ENCODE peak calls at places on chromosome 12, in five cellular contexts. B is neural crest cell, T is glutamatergic neuron, U is nephron progenitor cell, N is cardiac fibroblast. W is an unnamed sample.
A peak's percentile ranks its signal among the peaks of the same experiment; 100 is the strongest.

GRCh38 chr12:96136720-96137378 is 57.3 kb upstream of the ELK3 start:
- DNase-seq in B (no peak), T (no peak), U (no peak), N (peak; percentile 27), W (no peak)

GRCh38 chr12:16021666-16022065 is 110.5 kb downstream of the DERA start:
- DNase-seq in N (no peak), B (no peak), U (no peak), T (no peak), W (no peak)

GRCh38 chr12:89789862-89790261 is 81.2 kb upstream of the ATP2B1 start:
- DNase-seq in U (no peak), B (no peak), N (peak; percentile 32), T (no peak), W (no peak)

GRCh38 chr12:132529899-132530298 is 39.9 kb downstream of the FBRSL1 start:
- DNase-seq in T (no peak), N (no peak), B (no peak), U (no peak), W (no peak)

GRCh38 chr12:69779928-69780327 is 41.3 kb downstream of the RAB3IP start:
- DNase-seq in T (peak; percentile 69), N (peak; percentile 75), U (peak; percentile 50), B (peak; percentile 44), W (peak; percentile 38)

GRCh38 chr12:120960657-120961056 is 17.7 kb upstream of the HNF1A start:
- DNase-seq in N (no peak), U (no peak), B (no peak), T (no peak), W (no peak)

GRCh38 chr12:104369708-104370107 is 66.2 kb downstream of the EID3 start:
- DNase-seq in T (no peak), B (no peak), U (no peak), N (no peak), W (no peak)

GRCh38 chr12:95217377-95218163 is at the start of the genes FGD6 and VEZT:
- DNase-seq in N (peak; percentile 99), T (peak; percentile 96), U (peak; percentile 95), B (peak; percentile 96), W (peak; percentile 63)

GRCh38 chr12:65232490-65233077 is 45.9 kb upstream of the MSRB3 start:
- DNase-seq in U (no peak), N (peak; percentile 59), T (no peak), B (no peak), W (no peak)

GRCh38 chr12:89663577-89664357 is 44.9 kb downstream of the ATP2B1 start:
- DNase-seq in U (no peak), T (no peak), B (no peak), N (peak; percentile 51), W (no peak)

GRCh38 chr12:124744659-124745467 is 118.8 kb downstream of the SCARB1 start:
- DNase-seq in T (peak; percentile 57), U (no peak), B (no peak), N (peak; percentile 40), W (no peak)

GRCh38 chr12:119780786-119781434 is 96.2 kb downstream of the CIT start:
- DNase-seq in B (peak; percentile 14), T (peak; percentile 44), U (peak; percentile 30), N (peak; percentile 67), W (peak; percentile 28)

GRCh38 chr12:88388566-88389269 is 191.6 kb downstream of the KITLG start:
- DNase-seq in U (no peak), N (peak; percentile 54), T (no peak), B (no peak), W (no peak)

GRCh38 chr12:106976668-106977067 is 10.3 kb downstream of the MTERF2 start:
- DNase-seq in N (peak; percentile 17), T (no peak), B (no peak), U (no peak), W (no peak)

GRCh38 chr12:666766-667308 is 3.6 kb upstream of the NINJ2 start:
- DNase-seq in U (no peak), T (no peak), B (no peak), N (peak; percentile 51), W (no peak)

GRCh38 chr12:57611116-57611809 is at the start of gene ARHGEF25:
- DNase-seq in T (peak; percentile 93), N (peak; percentile 27), B (peak; percentile 70), U (peak; percentile 83), W (peak; percentile 79)

GRCh38 chr12:11651377-11651776 is 1.9 kb downstream of the ETV6 start:
- DNase-seq in U (no peak), N (peak; percentile 7), T (no peak), B (no peak), W (no peak)

GRCh38 chr12:11650279-11650696 is 814 bp downstream of the ETV6 start:
- DNase-seq in B (no peak), T (peak; percentile 47), N (no peak), U (peak; percentile 54), W (no peak)

GRCh38 chr12:11651785-11652184 is 2.3 kb downstream of the ETV6 start:
- DNase-seq in T (no peak), B (no peak), N (peak; percentile 38), U (no peak), W (no peak)

GRCh38 chr12:11649413-11650278 is at the start of gene ETV6:
- DNase-seq in B (peak; percentile 62), N (peak; percentile 93), T (peak; percentile 67), U (peak; percentile 76), W (peak; percentile 24)

DNA sequence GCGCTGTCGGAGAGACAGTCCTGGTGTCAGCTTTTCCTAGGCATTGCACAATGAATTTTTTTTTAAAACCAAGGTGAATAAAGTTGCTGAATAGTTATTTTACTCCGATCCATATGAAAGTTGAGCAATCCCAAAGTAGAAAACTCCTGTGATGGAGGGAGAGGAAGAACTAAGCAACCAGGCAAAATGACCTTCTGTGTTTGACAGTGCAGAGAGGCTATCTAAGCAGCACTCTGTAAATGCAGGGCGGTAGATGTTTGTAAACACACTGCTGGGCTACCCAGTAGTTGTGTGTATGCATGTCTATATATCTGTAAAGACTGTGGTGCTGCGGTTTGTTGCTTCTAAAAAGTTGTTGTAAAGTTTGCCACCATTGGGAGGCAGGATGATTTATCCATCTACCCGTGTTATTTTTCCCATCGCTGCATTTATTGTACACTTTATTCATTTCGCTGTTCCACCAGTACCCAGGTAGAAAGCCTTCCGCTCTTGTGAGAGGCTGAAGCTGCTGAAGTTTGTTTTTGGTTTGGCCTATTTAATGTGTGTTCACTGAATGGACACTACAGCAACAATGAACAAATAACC is 1.3 kb downstream of the ETV6 start:
- DNase-seq in U (no peak), N (peak; percentile 50), B (no peak), T (no peak), W (no peak)
- TF ChIP-seq CTCF in U (no peak), N (no peak), B (no peak), T (no peak), W (no peak)

GRCh38 chr12:53355121-53355520 is 19.0 kb upstream of the SP7 start:
- DNase-seq in T (no peak), N (no peak), B (no peak), U (no peak), W (no peak)

DNA sequence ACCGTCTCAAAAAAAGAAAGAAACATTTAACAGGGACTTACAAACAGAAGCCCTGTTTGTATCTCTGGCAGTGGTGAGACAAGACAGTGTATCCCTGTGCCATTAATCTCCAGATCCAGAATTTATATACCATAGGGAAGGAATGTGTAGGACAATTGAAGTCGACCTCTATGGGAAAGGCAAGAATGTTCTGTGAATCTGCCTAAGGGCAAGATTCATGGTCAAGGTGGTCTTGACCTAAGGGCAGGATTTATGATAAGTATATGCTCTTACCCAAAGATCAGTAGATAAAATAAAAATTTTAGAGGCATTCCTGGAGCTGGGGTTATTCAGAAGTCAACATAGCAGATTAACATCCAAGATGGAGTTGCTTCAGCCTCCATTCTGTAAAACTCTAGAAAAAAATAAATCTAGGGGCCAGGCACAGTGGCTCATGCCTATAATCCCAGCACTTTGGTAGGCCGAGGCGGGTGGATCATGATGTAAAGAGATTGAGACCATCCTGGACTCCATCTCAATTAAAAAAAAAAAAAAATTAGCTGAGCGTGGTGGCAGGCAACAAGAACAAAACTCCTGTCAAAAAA is 21.0 kb upstream of the SP1 start:
- DNase-seq in B (no peak), T (no peak), U (no peak), N (no peak), W (no peak)
- TF ChIP-seq CTCF in B (no peak), T (no peak), U (no peak), N (no peak), W (no peak)

GRCh38 chr12:55446334-55446733 is 2.5 kb downstream of the OR6C2 start:
- DNase-seq in N (no peak), B (no peak), U (no peak), T (no peak), W (no peak)
- TF ChIP-seq CTCF in N (no peak), B (peak; percentile 12), U (no peak), T (no peak), W (no peak)

GRCh38 chr12:115060477-115061168 is 376.6 kb upstream of the TBX3 start:
- DNase-seq in B (no peak), N (no peak), T (no peak), U (no peak), W (no peak)
- TF ChIP-seq CTCF in B (no peak), N (no peak), T (no peak), U (no peak), W (no peak)

GRCh38 chr12:111482464-111482863 is 76.7 kb downstream of the SH2B3 start:
- DNase-seq in U (no peak), B (no peak), T (no peak), N (no peak), W (no peak)
- TF ChIP-seq CTCF in U (no peak), B (peak; percentile 37), T (no peak), N (no peak), W (no peak)

GRCh38 chr12:48981757-48982157 is 3.6 kb downstream of the WNT1 start:
- DNase-seq in U (no peak), B (no peak), N (no peak), T (no peak), W (no peak)

GRCh38 chr12:48980953-48981756 is 3.0 kb downstream of the WNT1 start:
- DNase-seq in N (no peak), B (no peak), T (peak; percentile 40), U (no peak), W (no peak)

GRCh38 chr12:48979602-48980388 is 1.7 kb downstream of the WNT1 start:
- DNase-seq in U (no peak), B (no peak), T (no peak), N (no peak), W (no peak)

GRCh38 chr12:48978741-48979601 is 849 bp downstream of the WNT1 start:
- DNase-seq in U (no peak), N (no peak), B (no peak), T (no peak), W (no peak)

DNA sequence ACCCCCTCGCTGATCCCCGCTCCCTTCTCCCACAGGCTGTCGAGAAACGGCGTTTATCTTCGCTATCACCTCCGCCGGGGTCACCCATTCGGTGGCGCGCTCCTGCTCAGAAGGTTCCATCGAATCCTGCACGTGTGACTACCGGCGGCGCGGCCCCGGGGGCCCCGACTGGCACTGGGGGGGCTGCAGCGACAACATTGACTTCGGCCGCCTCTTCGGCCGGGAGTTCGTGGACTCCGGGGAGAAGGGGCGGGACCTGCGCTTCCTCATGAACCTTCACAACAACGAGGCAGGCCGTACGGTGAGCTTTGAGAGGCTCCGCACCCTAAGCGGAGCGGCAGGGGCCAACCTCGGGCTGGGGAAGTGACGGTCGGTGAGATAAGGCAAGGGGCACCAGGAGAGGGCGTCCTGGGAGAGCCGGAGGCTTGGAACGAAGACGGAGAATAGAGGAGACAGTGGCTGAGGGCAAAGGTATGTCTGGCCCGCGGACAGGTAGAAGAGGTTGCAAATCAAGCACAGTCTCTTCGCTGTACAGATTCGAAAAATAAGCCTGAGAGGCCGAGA is 2.3 kb downstream of the WNT1 start:
- DNase-seq in N (no peak), T (no peak), B (no peak), U (no peak), W (no peak)
- TF ChIP-seq CTCF in N (no peak), T (no peak), B (no peak), U (no peak), W (peak; percentile 41)

W was measured in D721Med.